ENCODE peak calls at places on chromosomes 2 and 18, in four cellular contexts. V, E, P and S are unnamed samples.

GRCh38 chr2:71291398-71291797 is 40.2 kb upstream of the ZNF638 start:
- DNase-seq in V (no peak), E (no peak), P (no peak), S (no peak)

GRCh38 chr18:62715829-62716678 is 713 bp downstream of the PHLPP1 start:
- DNase-seq in V (peak), E (peak), P (peak), S (peak)

GRCh38 chr2:109151519-109151918 is 22.5 kb downstream of the SH3RF3 start:
- DNase-seq in V (no peak), E (no peak), P (no peak), S (no peak)

GRCh38 chr2:55518846-55519167 is 711 bp upstream of the CFAP36 start:
- DNase-seq in V (peak), E (no peak), P (peak), S (no peak)

GRCh38 chr2:105866439-105867170 is 121.9 kb downstream of the NCK2 start:
- DNase-seq in V (no peak), E (no peak), P (no peak), S (peak)

GRCh38 chr2:40528564-40528963 is 76.7 kb upstream of the SLC8A1 start:
- DNase-seq in V (no peak), E (no peak), P (no peak), S (no peak)

GRCh38 chr2:9430316-9431293 is 7.2 kb downstream of the CPSF3 start:
- DNase-seq in V (no peak), E (no peak), P (no peak), S (peak)

GRCh38 chr2:41241325-41242000 is 789.6 kb upstream of the SLC8A1 start:
- DNase-seq in V (no peak), E (no peak), P (no peak), S (no peak)

GRCh38 chr2:165969227-165969626 is 15.7 kb upstream of the TTC21B start:
- DNase-seq in V (no peak), E (no peak), P (no peak), S (no peak)

GRCh38 chr2:240795468-240795867 is 24.6 kb downstream of the KIF1A start:
- DNase-seq in V (no peak), E (no peak), P (no peak), S (no peak)

GRCh38 chr18:40565805-40566509 is 1389.1 kb upstream of the PIK3C3 start:
- DNase-seq in V (no peak), E (no peak), P (no peak), S (no peak)

GRCh38 chr2:97868986-97869721 is 126.6 kb downstream of the TMEM131 start:
- DNase-seq in V (peak), E (no peak), P (peak), S (peak)

GRCh38 chr2:206212673-206213513 is 53.2 kb downstream of the EEF1B2 start:
- DNase-seq in V (peak), E (no peak), P (peak), S (no peak)